ENCODE peak calls at places on chromosome 15, in six cellular contexts. One of them, this sample, is unnamed.

GRCh38 chr15:71804226-71804625 is 6.1 kb upstream of the NR2E3 start:
- DNase-seq in lower lobe of right lung: no peak
- DNase-seq in Peyer's patch: no peak
- DNase-seq in body of pancreas: no peak
- DNase-seq in endothelial cell: no peak
- DNase-seq in Calu3: no peak
- DNase-seq in this sample: no peak

GRCh38 chr15:97235285-97235985 is 725.1 kb upstream of the ARRDC4 start:
- DNase-seq in Peyer's patch: no peak
- DNase-seq in Calu3: peak
- DNase-seq in lower lobe of right lung: no peak
- DNase-seq in endothelial cell: peak
- DNase-seq in body of pancreas: peak
- DNase-seq in this sample: no peak

GRCh38 chr15:83078712-83079111 is 11.7 kb upstream of the BTBD1 start:
- DNase-seq in body of pancreas: no peak
- DNase-seq in Peyer's patch: no peak
- DNase-seq in lower lobe of right lung: no peak
- DNase-seq in endothelial cell: no peak
- DNase-seq in Calu3: no peak
- DNase-seq in this sample: no peak

GRCh38 chr15:73822998-73823397 is 50.4 kb upstream of the TBC1D21 start:
- DNase-seq in Calu3: no peak
- DNase-seq in body of pancreas: no peak
- DNase-seq in endothelial cell: peak
- DNase-seq in Peyer's patch: no peak
- DNase-seq in lower lobe of right lung: no peak
- DNase-seq in this sample: no peak

GRCh38 chr15:69126054-69126469 is 34.4 kb upstream of the GLCE start:
- DNase-seq in Calu3: no peak
- DNase-seq in endothelial cell: no peak
- DNase-seq in lower lobe of right lung: no peak
- DNase-seq in body of pancreas: peak
- DNase-seq in Peyer's patch: no peak
- DNase-seq in this sample: no peak

GRCh38 chr15:31366169-31366734 is 39.6 kb downstream of the KLF13 start:
- DNase-seq in Peyer's patch: no peak
- DNase-seq in Calu3: no peak
- DNase-seq in lower lobe of right lung: peak
- DNase-seq in endothelial cell: no peak
- DNase-seq in body of pancreas: peak
- DNase-seq in this sample: no peak

GRCh38 chr15:34944946-34945345 is 24.6 kb downstream of the AQR start:
- DNase-seq in Calu3: no peak
- DNase-seq in body of pancreas: no peak
- DNase-seq in lower lobe of right lung: no peak
- DNase-seq in endothelial cell: no peak
- DNase-seq in Peyer's patch: no peak
- DNase-seq in this sample: no peak

GRCh38 chr15:64730151-64730550 is 45.2 kb downstream of the RBPMS2 start:
- DNase-seq in lower lobe of right lung: no peak
- DNase-seq in body of pancreas: no peak
- DNase-seq in Calu3: no peak
- DNase-seq in Peyer's patch: no peak
- DNase-seq in endothelial cell: no peak
- DNase-seq in this sample: no peak

GRCh38 chr15:66294932-66295235 is 1.5 kb downstream of the DIS3L start:
- DNase-seq in Peyer's patch: no peak
- DNase-seq in endothelial cell: no peak
- DNase-seq in Calu3: no peak
- DNase-seq in lower lobe of right lung: no peak
- DNase-seq in body of pancreas: no peak
- DNase-seq in this sample: no peak

GRCh38 chr15:66326051-66326450 is 30.4 kb downstream of the TIPIN start:
- DNase-seq in body of pancreas: no peak
- DNase-seq in lower lobe of right lung: no peak
- DNase-seq in endothelial cell: no peak
- DNase-seq in Calu3: no peak
- DNase-seq in Peyer's patch: no peak
- DNase-seq in this sample: no peak

GRCh38 chr15:36275656-36276055 is 303.8 kb upstream of the CDIN1 start:
- DNase-seq in Calu3: no peak
- DNase-seq in lower lobe of right lung: no peak
- DNase-seq in Peyer's patch: no peak
- DNase-seq in endothelial cell: no peak
- DNase-seq in body of pancreas: no peak
- DNase-seq in this sample: peak

GRCh38 chr15:23033979-23034378 is 5.4 kb downstream of the TUBGCP5 start:
- DNase-seq in lower lobe of right lung: no peak
- DNase-seq in Peyer's patch: no peak
- DNase-seq in endothelial cell: no peak
- DNase-seq in Calu3: no peak
- DNase-seq in body of pancreas: no peak
- DNase-seq in this sample: no peak

GRCh38 chr15:68418611-68419161 is 13.3 kb downstream of the ITGA11 start:
- DNase-seq in endothelial cell: no peak
- DNase-seq in Peyer's patch: peak
- DNase-seq in lower lobe of right lung: no peak
- DNase-seq in Calu3: no peak
- DNase-seq in body of pancreas: no peak
- DNase-seq in this sample: no peak

GRCh38 chr15:36401586-36401966 is 177.8 kb upstream of the CDIN1 start:
- DNase-seq in Calu3: no peak
- DNase-seq in endothelial cell: no peak
- DNase-seq in lower lobe of right lung: no peak
- DNase-seq in body of pancreas: no peak
- DNase-seq in Peyer's patch: no peak
- DNase-seq in this sample: no peak

GRCh38 chr15:73867956-73868355 is 5.4 kb upstream of the TBC1D21 start:
- DNase-seq in endothelial cell: no peak
- DNase-seq in Calu3: no peak
- DNase-seq in lower lobe of right lung: no peak
- DNase-seq in Peyer's patch: no peak
- DNase-seq in body of pancreas: no peak
- DNase-seq in this sample: no peak

GRCh38 chr15:41881550-41881924 is 12.3 kb downstream of the SPTBN5 start:
- DNase-seq in lower lobe of right lung: no peak
- DNase-seq in body of pancreas: no peak
- DNase-seq in Calu3: no peak
- DNase-seq in Peyer's patch: no peak
- DNase-seq in endothelial cell: no peak
- DNase-seq in this sample: no peak

GRCh38 chr15:68314563-68314962 is 37.0 kb downstream of the FEM1B start:
- DNase-seq in body of pancreas: peak
- DNase-seq in Calu3: no peak
- DNase-seq in lower lobe of right lung: no peak
- DNase-seq in endothelial cell: no peak
- DNase-seq in Peyer's patch: peak
- DNase-seq in this sample: no peak

GRCh38 chr15:52186651-52187486 is 4.3 kb downstream of the GNB5 start:
- DNase-seq in lower lobe of right lung: no peak
- DNase-seq in Peyer's patch: no peak
- DNase-seq in Calu3: no peak
- DNase-seq in endothelial cell: no peak
- DNase-seq in body of pancreas: peak
- DNase-seq in this sample: no peak

GRCh38 chr15:71109130-71109529 is 6.1 kb upstream of the THSD4 start:
- DNase-seq in lower lobe of right lung: no peak
- DNase-seq in Peyer's patch: no peak
- DNase-seq in Calu3: no peak
- DNase-seq in endothelial cell: no peak
- DNase-seq in body of pancreas: no peak
- DNase-seq in this sample: no peak

GRCh38 chr15:97728791-97729190 is 231.7 kb upstream of the ARRDC4 start:
- DNase-seq in Peyer's patch: peak
- DNase-seq in body of pancreas: no peak
- DNase-seq in endothelial cell: no peak
- DNase-seq in Calu3: no peak
- DNase-seq in lower lobe of right lung: no peak
- DNase-seq in this sample: no peak

DNA sequence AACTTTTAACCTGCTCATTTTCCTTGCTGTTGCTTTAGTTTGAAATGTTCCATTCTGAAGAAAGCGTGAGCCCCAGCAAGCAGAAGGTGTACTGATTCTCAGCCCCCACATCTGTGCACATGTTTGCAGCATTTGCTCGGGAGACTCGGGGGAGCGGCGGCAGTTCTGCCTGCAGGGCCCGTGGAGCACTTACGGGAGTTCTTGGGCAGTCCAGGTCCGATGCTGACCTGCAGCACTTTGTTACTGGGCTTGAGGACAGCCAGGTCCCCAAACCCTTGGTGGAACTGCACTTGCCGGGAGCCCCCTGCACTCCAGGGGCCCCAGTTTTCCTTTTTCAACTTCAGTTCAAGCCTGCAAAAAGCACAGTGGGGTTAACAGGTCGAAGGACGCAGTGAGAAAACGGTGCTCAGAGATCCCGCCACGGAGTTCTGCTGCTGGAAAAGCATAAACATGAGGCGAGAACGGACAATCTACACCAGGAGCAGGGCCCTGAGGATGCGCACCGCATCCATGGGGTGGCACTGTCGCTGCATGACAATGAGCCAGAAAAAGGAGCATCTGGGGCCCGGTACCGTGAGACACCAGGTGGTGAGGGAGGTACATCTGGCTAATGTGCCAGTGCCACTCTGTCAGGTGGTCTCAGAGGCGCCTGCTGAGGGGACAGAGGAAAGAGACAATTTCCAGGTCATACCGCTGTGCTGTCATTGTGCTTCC is 45.6 kb upstream of the LDHAL6B start:
- DNase-seq in lower lobe of right lung: no peak
- DNase-seq in body of pancreas: no peak
- DNase-seq in endothelial cell: peak
- DNase-seq in Peyer's patch: no peak
- DNase-seq in Calu3: peak
- DNase-seq in this sample: no peak
- TF ChIP-seq CTCF in lower lobe of right lung: peak
- TF ChIP-seq CTCF in body of pancreas: peak
- TF ChIP-seq CTCF in endothelial cell: peak
- TF ChIP-seq CTCF in Peyer's patch: no peak
- TF ChIP-seq CTCF in Calu3: no peak
- TF ChIP-seq CTCF in this sample: peak

GRCh38 chr15:43939070-43939469 is 112.3 kb downstream of the WDR76 start:
- DNase-seq in lower lobe of right lung: no peak
- DNase-seq in Peyer's patch: no peak
- DNase-seq in Calu3: peak
- DNase-seq in body of pancreas: no peak
- DNase-seq in endothelial cell: peak
- DNase-seq in this sample: no peak
- TF ChIP-seq CTCF in lower lobe of right lung: peak
- TF ChIP-seq CTCF in Peyer's patch: peak
- TF ChIP-seq CTCF in Calu3: no peak
- TF ChIP-seq CTCF in body of pancreas: peak
- TF ChIP-seq CTCF in endothelial cell: peak
- TF ChIP-seq CTCF in this sample: peak

DNA sequence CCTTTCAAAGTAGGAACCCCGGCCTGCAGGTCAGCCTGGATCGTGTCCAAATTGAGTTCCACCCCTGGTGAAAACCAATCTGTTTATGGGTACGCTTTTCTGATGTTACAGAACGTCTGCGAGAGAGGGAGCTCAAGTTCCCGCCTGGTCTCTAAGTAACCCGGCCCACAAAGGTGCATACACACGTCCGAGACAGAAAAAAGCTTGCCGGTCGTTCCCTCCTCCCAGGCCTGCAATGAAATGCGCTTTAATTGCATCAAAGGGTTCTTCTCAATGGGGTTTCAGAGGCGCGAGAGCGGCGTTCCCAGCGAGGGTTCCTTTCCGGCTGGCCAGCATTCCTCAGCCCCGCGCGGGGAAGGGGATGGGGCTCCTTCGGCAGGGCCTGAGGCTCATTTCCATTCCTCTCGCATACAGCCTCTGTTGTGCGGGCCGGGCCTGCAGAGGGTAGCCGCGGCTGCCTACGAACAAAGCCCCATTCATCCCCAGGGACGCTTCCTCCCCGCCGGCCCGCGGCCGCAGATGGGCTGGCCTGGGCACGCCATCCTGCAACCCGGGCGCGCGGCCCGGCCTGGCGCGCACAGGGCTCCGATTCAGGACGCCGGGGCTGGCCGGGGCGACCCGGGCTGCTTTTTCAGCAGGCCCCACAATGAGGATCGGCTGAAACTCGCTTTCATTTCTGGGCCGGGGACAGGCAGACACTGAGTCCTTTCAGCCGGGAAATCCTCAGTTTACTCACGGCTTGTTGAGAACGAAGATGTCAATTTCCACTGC is 138.3 kb downstream of the TMCO5A start:
- DNase-seq in body of pancreas: peak
- DNase-seq in endothelial cell: peak
- DNase-seq in Peyer's patch: peak
- DNase-seq in Calu3: peak
- DNase-seq in lower lobe of right lung: peak
- DNase-seq in this sample: peak
- TF ChIP-seq CTCF in body of pancreas: no peak
- TF ChIP-seq CTCF in endothelial cell: no peak
- TF ChIP-seq CTCF in Peyer's patch: no peak
- TF ChIP-seq CTCF in Calu3: no peak
- TF ChIP-seq CTCF in lower lobe of right lung: no peak
- TF ChIP-seq CTCF in this sample: peak

GRCh38 chr15:98901438-98901837 is 106.2 kb downstream of the PGPEP1L start:
- DNase-seq in lower lobe of right lung: no peak
- DNase-seq in body of pancreas: no peak
- DNase-seq in endothelial cell: no peak
- DNase-seq in Peyer's patch: no peak
- DNase-seq in Calu3: no peak
- DNase-seq in this sample: no peak

GRCh38 chr15:98900382-98900781 is 107.2 kb downstream of the PGPEP1L start:
- DNase-seq in endothelial cell: no peak
- DNase-seq in body of pancreas: no peak
- DNase-seq in lower lobe of right lung: no peak
- DNase-seq in Peyer's patch: no peak
- DNase-seq in Calu3: no peak
- DNase-seq in this sample: no peak

GRCh38 chr15:98904466-98905048 is 103.0 kb downstream of the PGPEP1L start:
- DNase-seq in Calu3: peak
- DNase-seq in body of pancreas: no peak
- DNase-seq in Peyer's patch: no peak
- DNase-seq in lower lobe of right lung: no peak
- DNase-seq in endothelial cell: peak
- DNase-seq in this sample: no peak

GRCh38 chr15:98905981-98906711 is 101.4 kb downstream of the PGPEP1L start:
- DNase-seq in lower lobe of right lung: no peak
- DNase-seq in body of pancreas: no peak
- DNase-seq in Calu3: no peak
- DNase-seq in Peyer's patch: no peak
- DNase-seq in endothelial cell: no peak
- DNase-seq in this sample: no peak

DNA sequence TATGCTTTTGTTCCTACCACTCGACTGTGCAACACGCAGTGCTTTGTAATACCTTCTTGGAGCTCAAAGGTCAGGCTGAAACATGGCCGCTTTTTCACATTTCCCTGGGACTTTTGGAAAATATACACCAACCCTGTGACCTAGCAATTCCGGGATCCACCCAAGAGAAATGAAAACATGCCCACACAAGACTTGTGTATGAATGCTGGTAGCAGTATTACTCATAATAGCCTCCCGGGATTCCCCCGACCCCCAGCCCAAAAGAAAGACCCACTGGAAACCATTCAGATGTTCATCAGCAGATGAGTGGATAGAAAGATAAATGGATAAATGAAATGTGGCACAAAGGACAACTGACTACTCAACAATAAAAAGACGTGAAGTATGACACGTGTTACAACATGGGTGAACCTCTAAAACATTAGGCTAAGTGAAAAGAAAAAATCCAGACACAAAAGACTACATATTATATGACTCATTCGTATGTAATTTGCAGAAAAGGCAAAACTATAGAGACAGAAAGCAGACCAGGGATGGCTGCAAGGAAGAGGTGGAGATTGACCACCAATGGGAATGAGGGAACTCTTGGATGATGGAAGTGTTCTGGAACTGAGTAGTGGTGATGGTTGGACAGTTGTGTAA is 104.1 kb downstream of the PGPEP1L start:
- DNase-seq in Peyer's patch: no peak
- DNase-seq in body of pancreas: no peak
- DNase-seq in lower lobe of right lung: no peak
- DNase-seq in endothelial cell: no peak
- DNase-seq in Calu3: no peak
- DNase-seq in this sample: no peak
- TF ChIP-seq CTCF in Peyer's patch: no peak
- TF ChIP-seq CTCF in body of pancreas: no peak
- TF ChIP-seq CTCF in lower lobe of right lung: no peak
- TF ChIP-seq CTCF in endothelial cell: no peak
- TF ChIP-seq CTCF in Calu3: no peak
- TF ChIP-seq CTCF in this sample: no peak

This sample was measured in AG09319.